ENCODE peak calls at places on chromosomes 4 and X, in ten cellular contexts. B is breast epithelium, K is heart left ventricle, G is tibial nerve, M is IMR-90, W is uterus, H is stomach, D is spleen, U is ovary, Y is A549. S is an unnamed sample.

GRCh38 chr4:113809313-113809712 is 47.8 kb upstream of the CAMK2D start:
- DNase-seq in M (no peak), D (no peak), G (no peak), W (peak), U (no peak), B (no peak), K (peak), H (no peak), Y (no peak), S (peak)

GRCh38 chr4:116724249-116724648 is 361.1 kb downstream of the TRAM1L1 start:
- DNase-seq in M (no peak), H (no peak), G (no peak), W (no peak), Y (no peak), B (no peak), D (no peak), K (no peak), U (no peak), S (no peak)

GRCh38 chr4:24226018-24226417 is 336.2 kb upstream of the PPARGC1A start:
- DNase-seq in D (no peak), M (peak), H (no peak), G (no peak), K (no peak), U (no peak), Y (no peak), B (no peak), W (no peak), S (no peak)

GRCh38 chrX:154541896-154542722 is 4.5 kb downstream of the G6PD start:
- DNase-seq in M (peak), Y (peak), U (peak), K (peak), B (peak), H (peak), W (peak), D (peak), G (peak), S (peak)

GRCh38 chr4:10083331-10083769 is 33.2 kb downstream of the WDR1 start:
- DNase-seq in M (no peak), K (no peak), D (peak), W (peak), Y (no peak), U (no peak), G (no peak), H (peak), B (peak), S (peak)

GRCh38 chrX:118347131-118347530 is 1.2 kb downstream of the WDR44 start:
- DNase-seq in W (no peak), B (no peak), U (no peak), H (no peak), G (no peak), D (no peak), K (no peak), Y (no peak), M (peak), S (no peak)

GRCh38 chr4:1722551-1723071 is 1.3 kb downstream of the TACC3 start:
- DNase-seq in K (no peak), D (peak), W (no peak), U (peak), H (no peak), Y (no peak), M (no peak), G (no peak), B (no peak), S (no peak)

GRCh38 chrX:37542791-37543190 is 28.7 kb upstream of the LANCL3 start:
- DNase-seq in U (no peak), Y (no peak), B (no peak), G (no peak), W (no peak), M (no peak), K (no peak), H (no peak), D (peak), S (no peak)

GRCh38 chr4:177802149-177802548 is 359.9 kb upstream of the AGA start:
- DNase-seq in K (no peak), Y (no peak), U (no peak), H (no peak), W (no peak), B (no peak), G (no peak), D (no peak), M (no peak), S (no peak)

GRCh38 chr4:128981377-128981776 is 112.0 kb downstream of the SCLT1 start:
- DNase-seq in Y (no peak), U (no peak), W (no peak), M (no peak), B (no peak), H (no peak), D (no peak), K (no peak), G (no peak), S (no peak)

GRCh38 chr4:113328514-113328913 is 279.1 kb downstream of the ANK2 start:
- DNase-seq in G (no peak), K (no peak), W (peak), B (no peak), Y (peak), D (no peak), H (no peak), M (no peak), U (no peak), S (no peak)

GRCh38 chr4:145298885-145299284 is 118.5 kb upstream of the OTUD4 start:
- DNase-seq in D (no peak), Y (no peak), H (peak), B (no peak), U (no peak), G (no peak), K (no peak), M (no peak), W (no peak), S (no peak)

GRCh38 chr4:138522366-138522765 is 280.2 kb upstream of the SLC7A11 start:
- DNase-seq in K (no peak), M (peak), D (no peak), B (no peak), U (no peak), Y (no peak), W (no peak), G (no peak), H (no peak), S (no peak)

GRCh38 chr4:158094413-158095110 is 78.3 kb downstream of the GASK1B start:
- DNase-seq in K (no peak), W (peak), M (peak), D (no peak), Y (peak), B (no peak), U (no peak), H (no peak), G (no peak), S (peak)

GRCh38 chr4:155602351-155603140 is 64.1 kb upstream of the GUCY1A1 start:
- DNase-seq in M (no peak), D (no peak), K (no peak), G (no peak), Y (no peak), B (no peak), H (no peak), U (no peak), W (no peak), S (no peak)

GRCh38 chrX:43218198-43218597 is 437.9 kb upstream of the MAOA start:
- DNase-seq in G (no peak), M (no peak), D (no peak), B (no peak), Y (no peak), K (no peak), W (no peak), U (no peak), H (no peak), S (no peak)

GRCh38 chr4:71694946-71695345 is 88.9 kb downstream of the GC start:
- DNase-seq in M (no peak), K (no peak), D (no peak), W (no peak), U (no peak), G (no peak), H (no peak), B (no peak), Y (no peak), S (no peak)

GRCh38 chr4:174275101-174275500 is 8.4 kb downstream of the FBXO8 start:
- DNase-seq in B (no peak), W (no peak), Y (no peak), M (no peak), K (no peak), U (no peak), G (no peak), D (no peak), H (no peak), S (no peak)

GRCh38 chr4:156672924-156673323 is 298.7 kb downstream of the PDGFC start:
- DNase-seq in B (no peak), D (no peak), H (no peak), U (no peak), W (no peak), G (no peak), Y (no peak), M (no peak), K (no peak), S (no peak)

GRCh38 chrX:115565888-115566287 is 4.9 kb downstream of the PLS3 start:
- DNase-seq in Y (no peak), M (no peak), H (no peak), D (no peak), K (no peak), B (no peak), U (no peak), W (no peak), G (no peak), S (no peak)

GRCh38 chr4:169707958-169708643 is 49.6 kb downstream of the HPF1 start:
- DNase-seq in B (no peak), D (no peak), W (no peak), H (no peak), U (no peak), M (peak), Y (no peak), K (no peak), G (no peak), S (no peak)

GRCh38 chrX:112832481-112833095 is 8.0 kb downstream of the AMOT start:
- DNase-seq in H (peak), U (no peak), K (no peak), G (no peak), B (no peak), W (no peak), Y (no peak), D (no peak), M (peak), S (peak)

GRCh38 chr4:8744083-8744805 is 127.4 kb downstream of the HMX1 start:
- DNase-seq in U (no peak), B (peak), D (peak), W (peak), Y (peak), K (no peak), H (no peak), G (peak), M (no peak), S (no peak)

GRCh38 chrX:131828482-131828881 is 194.6 kb upstream of the STK26 start:
- DNase-seq in G (no peak), B (no peak), Y (no peak), K (no peak), M (no peak), U (no peak), D (no peak), H (no peak), W (no peak), S (no peak)

GRCh38 chrX:138858438-138858837 is 146.9 kb upstream of the FGF13 start:
- DNase-seq in W (no peak), K (no peak), U (no peak), Y (no peak), D (no peak), H (no peak), M (peak), G (no peak), B (no peak), S (no peak)

GRCh38 chr4:157992038-157992706 is 180.7 kb downstream of the GASK1B start:
- DNase-seq in G (no peak), W (peak), B (no peak), U (peak), Y (peak), H (no peak), K (no peak), M (peak), D (no peak), S (peak)

GRCh38 chr4:107034091-107034698 is 1.9 kb downstream of the DKK2 start:
- DNase-seq in Y (no peak), G (peak), U (peak), B (no peak), M (no peak), H (no peak), W (peak), D (peak), K (peak), S (no peak)

GRCh38 chr4:126513596-126513995 is 1119.2 kb upstream of the INTU start:
- DNase-seq in K (no peak), M (no peak), D (no peak), G (no peak), U (no peak), W (no peak), B (no peak), Y (no peak), H (no peak), S (no peak)

GRCh38 chrX:72269671-72270251 is 7.3 kb downstream of the RPS4X start:
- DNase-seq in M (peak), K (no peak), G (no peak), W (no peak), U (no peak), Y (no peak), B (no peak), H (no peak), D (no peak), S (peak)

GRCh38 chr4:29581469-29581868 is 1138.7 kb upstream of the PCDH7 start:
- DNase-seq in D (no peak), G (no peak), B (no peak), W (peak), U (no peak), M (peak), H (no peak), K (peak), Y (no peak), S (no peak)

GRCh38 chr4:164977243-164978164 is at the start of gene TRIM61:
- DNase-seq in K (peak), W (no peak), B (no peak), D (no peak), H (no peak), Y (no peak), U (peak), M (peak), G (no peak), S (peak)

GRCh38 chrX:22196151-22196550 is 76.6 kb upstream of the CBLL2 start:
- DNase-seq in U (no peak), M (no peak), D (no peak), Y (no peak), G (no peak), B (no peak), K (no peak), W (no peak), H (no peak), S (no peak)

GRCh38 chrX:121195719-121196118 is 148.3 kb downstream of the GLUD2 start:
- DNase-seq in Y (no peak), G (no peak), M (no peak), D (no peak), B (no peak), U (no peak), K (no peak), H (no peak), W (no peak), S (no peak)

DNA sequence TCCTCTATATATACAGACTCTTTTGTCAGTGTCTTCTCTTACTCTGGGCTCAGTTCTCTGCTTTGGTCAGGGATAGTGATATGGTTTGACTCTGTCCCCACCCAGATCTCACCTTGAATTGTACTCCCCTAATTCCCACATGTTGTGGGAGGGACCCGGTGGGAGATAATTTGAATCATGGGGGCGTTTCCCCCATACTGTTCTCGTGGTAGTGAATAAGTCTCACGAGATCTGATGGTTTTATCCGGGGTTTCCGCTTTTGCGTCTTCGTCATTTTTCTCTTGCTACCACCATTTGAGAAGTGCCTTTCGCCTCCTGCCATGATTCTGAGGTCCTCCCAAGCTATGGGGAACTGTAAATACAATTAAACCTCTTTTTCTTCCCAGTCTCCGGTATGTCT is 144.4 kb downstream of the GLUD2 start:
- DNase-seq in W (no peak), D (no peak), G (no peak), M (no peak), U (no peak), K (no peak), H (no peak), Y (no peak), B (no peak), S (no peak)
- H3K4me3 ChIP-seq in W (no peak), D (no peak), G (no peak), M (no peak), U (no peak), K (no peak), H (no peak), Y (no peak), B (no peak), S (no peak)

GRCh38 chrX:130108647-130109428 is 1.5 kb downstream of the ELF4 start:
- DNase-seq in W (no peak), D (peak), Y (peak), M (no peak), B (no peak), U (no peak), H (no peak), G (no peak), K (peak), S (no peak)
- H3K27ac ChIP-seq in W (peak), D (peak), Y (peak), M (peak), B (peak), U (peak), H (peak), G (peak), K (peak), S (no peak)

GRCh38 chrX:46327229-46328081 is 217.8 kb downstream of the ZNF674 start:
- DNase-seq in H (peak), G (no peak), M (no peak), D (no peak), U (no peak), K (peak), Y (peak), W (no peak), B (no peak), S (peak)
- TF ChIP-seq POLR2A in H (no peak), G (no peak), M (no peak), D (no peak), U (no peak), K (no peak), Y (no peak), W (no peak), B (no peak), S (no peak)

DNA sequence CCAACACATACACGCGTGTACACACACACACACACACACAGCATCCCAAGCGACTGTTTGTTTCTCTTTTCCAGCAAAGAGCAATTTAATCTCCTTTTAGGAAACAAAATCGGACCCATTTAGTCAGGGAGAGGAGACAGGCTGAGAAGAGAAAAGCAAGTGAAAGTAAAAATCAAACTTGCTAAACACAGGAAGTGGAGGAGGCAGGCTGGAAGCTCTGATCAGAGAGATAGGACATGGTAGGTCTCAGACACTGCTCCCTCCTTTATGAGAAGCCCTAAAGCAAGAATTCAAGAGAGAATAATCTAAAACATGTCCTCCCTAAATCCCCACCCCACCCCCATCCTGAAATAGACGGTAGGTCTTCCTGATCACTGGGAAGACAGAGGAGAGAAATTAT is 62.3 kb downstream of the GPC3 start:
- DNase-seq in Y (no peak), U (no peak), W (no peak), H (no peak), G (no peak), M (no peak), D (no peak), K (no peak), B (no peak), S (no peak)
- H3K4me3 ChIP-seq in Y (no peak), U (no peak), W (no peak), H (no peak), G (no peak), M (no peak), D (no peak), K (no peak), B (peak), S (no peak)

GRCh38 chr4:13208558-13209193 is 275.5 kb downstream of the RAB28 start:
- DNase-seq in M (no peak), U (no peak), H (no peak), Y (no peak), K (no peak), W (no peak), G (no peak), D (no peak), B (no peak), S (no peak)

GRCh38 chr4:13201241-13201640 is 282.9 kb downstream of the RAB28 start:
- DNase-seq in D (no peak), B (no peak), M (no peak), H (no peak), G (no peak), Y (no peak), W (no peak), K (no peak), U (no peak), S (no peak)

GRCh38 chr4:13207224-13207623 is 276.9 kb downstream of the RAB28 start:
- DNase-seq in M (no peak), U (no peak), B (no peak), D (no peak), W (no peak), Y (no peak), K (no peak), G (no peak), H (no peak), S (no peak)

GRCh38 chr4:13202731-13203519 is 281.2 kb downstream of the RAB28 start:
- DNase-seq in D (no peak), U (no peak), W (no peak), Y (no peak), G (no peak), M (no peak), H (no peak), K (no peak), B (no peak), S (no peak)
- H3K27ac ChIP-seq in D (no peak), U (no peak), W (no peak), Y (no peak), G (no peak), M (no peak), H (no peak), K (no peak), B (no peak), S (no peak)